ENCODE peak calls at places on chromosomes 11 and 22, in six cellular contexts. U is activated CD8-positive, alpha-beta memory T cell treated with anti-CD3 and anti-CD28 coated beads, Interleukin-2, amount 10 ng/mL, durations not matched to agents 7 days and 5 days; H is C1 segment of cervical spinal cord; Z is GM23248; S is neural progenitor cell; M is skeletal muscle cell. J is an unnamed sample.

GRCh38 chr11:75563501-75563977 is 1.5 kb downstream of the SERPINH1 start:
- DNase-seq in U (no peak), H (no peak), Z (peak), S (no peak), M (no peak), J (no peak)

GRCh38 chr11:9530020-9530628 is 43.3 kb upstream of the WEE1 start:
- DNase-seq in U (no peak), H (no peak), Z (no peak), S (peak), M (no peak), J (no peak)

GRCh38 chr11:65003282-65003681 is 6.5 kb upstream of the BATF2 start:
- DNase-seq in U (no peak), H (no peak), Z (peak), S (peak), M (no peak), J (no peak)

GRCh38 chr11:8239056-8239455 is 24.6 kb downstream of the LMO1 start:
- DNase-seq in U (no peak), H (no peak), Z (no peak), S (no peak), M (no peak), J (no peak)

GRCh38 chr11:115911656-115912055 is 407.4 kb upstream of the CADM1 start:
- DNase-seq in U (no peak), H (no peak), Z (no peak), S (peak), M (no peak), J (no peak)

GRCh38 chr11:77371646-77372045 is 70.2 kb upstream of the GDPD4 start:
- DNase-seq in U (no peak), H (no peak), Z (no peak), S (no peak), M (no peak), J (no peak)

GRCh38 chr11:2750601-2751522 is 51.1 kb upstream of the KCNQ1OT1 start:
- DNase-seq in U (no peak), H (no peak), Z (no peak), S (peak), M (no peak), J (no peak)

GRCh38 chr11:107591098-107591445 is at the start of gene ELMOD1:
- DNase-seq in U (peak), H (peak), Z (peak), S (peak), M (no peak), J (no peak)

GRCh38 chr11:29282088-29282487 is 734.7 kb downstream of the KCNA4 start:
- DNase-seq in U (no peak), H (no peak), Z (peak), S (no peak), M (peak), J (no peak)

GRCh38 chr11:101435406-101435805 is 148.4 kb downstream of the TRPC6 start:
- DNase-seq in U (no peak), H (no peak), Z (no peak), S (peak), M (no peak), J (no peak)

GRCh38 chr11:62889484-62890437 is 9.1 kb downstream of the SLC3A2 start:
- DNase-seq in U (no peak), H (no peak), Z (peak), S (no peak), M (no peak), J (no peak)

GRCh38 chr11:3057069-3057963 is at the start of gene CARS1:
- DNase-seq in U (peak), H (peak), Z (peak), S (peak), M (peak), J (no peak)

GRCh38 chr11:3123316-3123715 is 41.8 kb downstream of the OSBPL5 start:
- DNase-seq in U (no peak), H (no peak), Z (peak), S (no peak), M (no peak), J (no peak)

GRCh38 chr11:12587333-12587997 is 86.8 kb upstream of the TEAD1 start:
- DNase-seq in U (no peak), H (no peak), Z (peak), S (no peak), M (no peak), J (no peak)

GRCh38 chr11:56700242-56700918 is 1.5 kb downstream of the OR9G1 start:
- DNase-seq in U (no peak), H (no peak), Z (no peak), S (no peak), M (no peak), J (no peak)

GRCh38 chr11:46238078-46238966 is 39.1 kb upstream of the CREB3L1 start:
- DNase-seq in U (peak), H (peak), Z (peak), S (peak), M (no peak), J (no peak)

GRCh38 chr11:65225284-65226102 is 36.3 kb upstream of the POLA2 start:
- DNase-seq in U (peak), H (peak), Z (peak), S (peak), M (peak), J (no peak)

GRCh38 chr11:45383229-45383628 is 97.1 kb upstream of the SYT13 start:
- DNase-seq in U (no peak), H (no peak), Z (peak), S (no peak), M (no peak), J (no peak)

GRCh38 chr11:5366856-5367255 is 15.5 kb downstream of the OR51B6 start:
- DNase-seq in U (no peak), H (no peak), Z (peak), S (no peak), M (no peak), J (no peak)

GRCh38 chr22:23513705-23514104 is 66.4 kb downstream of the IGLL1 start:
- DNase-seq in U (no peak), H (no peak), Z (no peak), S (no peak), M (no peak), J (no peak)

GRCh38 chr22:27630754-27631153 is 170.8 kb downstream of the MN1 start:
- DNase-seq in U (no peak), H (no peak), Z (no peak), S (peak), M (no peak), J (no peak)

GRCh38 chr11:30789270-30789669 is 203.1 kb upstream of the MPPED2 start:
- DNase-seq in U (no peak), H (no peak), Z (peak), S (no peak), M (peak), J (no peak)

GRCh38 chr11:83195176-83195531 is 1.6 kb downstream of the ANKRD42 start:
- DNase-seq in U (no peak), H (no peak), Z (peak), S (no peak), M (no peak), J (no peak)

GRCh38 chr22:46018859-46019258 is 41.9 kb upstream of the WNT7B start:
- DNase-seq in U (no peak), H (no peak), Z (no peak), S (no peak), M (no peak), J (no peak)

GRCh38 chr11:134685981-134686380 is 273.9 kb upstream of the B3GAT1 start:
- DNase-seq in U (no peak), H (no peak), Z (no peak), S (no peak), M (no peak), J (no peak)

GRCh38 chr11:76419896-76420295 is 24.9 kb upstream of the EMSY start:
- DNase-seq in U (no peak), H (no peak), Z (peak), S (peak), M (no peak), J (no peak)

GRCh38 chr22:30214703-30215405 is 31.7 kb downstream of the LIF start:
- DNase-seq in U (no peak), H (no peak), Z (no peak), S (no peak), M (no peak), J (no peak)

GRCh38 chr11:70522613-70523311 is 124.4 kb downstream of the CTTN start:
- DNase-seq in U (no peak), H (no peak), Z (no peak), S (peak), M (no peak), J (no peak)

GRCh38 chr22:24952837-24953293 is 349 bp downstream of the KIAA1671 start:
- DNase-seq in U (no peak), H (no peak), Z (peak), S (peak), M (no peak), J (no peak)

GRCh38 chr22:25700996-25701815 is 40.8 kb upstream of the MYO18B start:
- DNase-seq in U (no peak), H (no peak), Z (peak), S (peak), M (peak), J (no peak)

GRCh38 chr11:78860720-78861422 is 286.2 kb upstream of the NARS2 start:
- DNase-seq in U (no peak), H (no peak), Z (peak), S (peak), M (no peak), J (no peak)

GRCh38 chr11:130611791-130612251 is 163.4 kb downstream of the ADAMTS15 start:
- DNase-seq in U (no peak), H (no peak), Z (peak), S (no peak), M (peak), J (no peak)

GRCh38 chr11:67438121-67438902 is 830 bp upstream of the PTPRCAP start:
- DNase-seq in U (peak), H (no peak), Z (no peak), S (no peak), M (no peak), J (no peak)

GRCh38 chr22:29499852-29500251 is 19.8 kb downstream of the NEFH start:
- DNase-seq in U (no peak), H (no peak), Z (no peak), S (no peak), M (no peak), J (no peak)

GRCh38 chr11:122099345-122100045 is 16.5 kb downstream of the BLID start:
- DNase-seq in U (no peak), H (no peak), Z (peak), S (no peak), M (no peak), J (no peak)

GRCh38 chr22:48921411-48921903 is 906.2 kb downstream of the BRD1 start:
- DNase-seq in U (peak), H (no peak), Z (no peak), S (no peak), M (no peak), J (no peak)

GRCh38 chr11:83054904-83055380 is 16.8 kb downstream of the RAB30 start:
- DNase-seq in U (no peak), H (no peak), Z (no peak), S (no peak), M (no peak), J (no peak)

GRCh38 chr11:574632-575323 is 1.5 kb upstream of the PHRF1 start:
- DNase-seq in U (no peak), H (no peak), Z (peak), S (no peak), M (no peak), J (no peak)

GRCh38 chr22:22618448-22618847 is 26.0 kb upstream of the GGTLC2 start:
- DNase-seq in U (no peak), H (no peak), Z (no peak), S (no peak), M (no peak), J (no peak)